ENCODE peak calls at places on chromosome 9, in five cellular contexts. One of them, this sample, is unnamed. For H3K4me1, the result is how much of the 10 kb centered on the place peaks cover.

GRCh38 chr9:129176786-129177442 is 1.1 kb downstream of the IER5L start:
- DNase-seq in A549: peak
- DNase-seq in CD8-positive, alpha-beta T cell: no peak
- DNase-seq in A673: peak
- DNase-seq in ascending aorta: no peak
- DNase-seq in this sample: no peak

GRCh38 chr9:108551030-108551964 is 304.5 kb downstream of the ACTL7B start:
- DNase-seq in A549: peak
- DNase-seq in CD8-positive, alpha-beta T cell: no peak
- DNase-seq in A673: peak
- DNase-seq in ascending aorta: no peak
- DNase-seq in this sample: no peak

GRCh38 chr9:21607576-21607975 is 125.5 kb upstream of the IFNE start:
- DNase-seq in A549: no peak
- DNase-seq in CD8-positive, alpha-beta T cell: no peak
- DNase-seq in A673: no peak
- DNase-seq in ascending aorta: no peak
- DNase-seq in this sample: no peak

GRCh38 chr9:131282688-131283422 is 6.5 kb upstream of the FAM78A start:
- DNase-seq in A549: no peak
- DNase-seq in CD8-positive, alpha-beta T cell: no peak
- DNase-seq in A673: no peak
- DNase-seq in ascending aorta: no peak
- DNase-seq in this sample: peak

GRCh38 chr9:6106576-6107339 is 91.3 kb upstream of the RANBP6 start:
- DNase-seq in A549: peak
- DNase-seq in CD8-positive, alpha-beta T cell: no peak
- DNase-seq in A673: peak
- DNase-seq in ascending aorta: no peak
- DNase-seq in this sample: no peak

GRCh38 chr9:98569491-98569890 is 139.2 kb downstream of the GABBR2 start:
- DNase-seq in A549: no peak
- DNase-seq in CD8-positive, alpha-beta T cell: no peak
- DNase-seq in A673: no peak
- DNase-seq in ascending aorta: no peak
- DNase-seq in this sample: no peak

GRCh38 chr9:131193051-131193450 is 67.7 kb downstream of the NUP214 start:
- DNase-seq in A549: no peak
- DNase-seq in CD8-positive, alpha-beta T cell: no peak
- DNase-seq in A673: no peak
- DNase-seq in ascending aorta: no peak
- DNase-seq in this sample: no peak

GRCh38 chr9:124852829-124853531 is at the start of gene WDR38:
- DNase-seq in A549: peak
- DNase-seq in CD8-positive, alpha-beta T cell: peak
- DNase-seq in A673: peak
- DNase-seq in ascending aorta: peak
- DNase-seq in this sample: peak

GRCh38 chr9:17669206-17669605 is 90.3 kb downstream of the SH3GL2 start:
- DNase-seq in A549: no peak
- DNase-seq in CD8-positive, alpha-beta T cell: no peak
- DNase-seq in A673: no peak
- DNase-seq in ascending aorta: no peak
- DNase-seq in this sample: no peak

GRCh38 chr9:121360975-121361374 is 9.1 kb downstream of the STOM start:
- DNase-seq in A549: no peak
- DNase-seq in CD8-positive, alpha-beta T cell: no peak
- DNase-seq in A673: peak
- DNase-seq in ascending aorta: no peak
- DNase-seq in this sample: no peak

GRCh38 chr9:108048406-108049025 is 558.9 kb upstream of the KLF4 start:
- DNase-seq in A549: no peak
- DNase-seq in CD8-positive, alpha-beta T cell: no peak
- DNase-seq in A673: no peak
- DNase-seq in ascending aorta: no peak
- DNase-seq in this sample: no peak

GRCh38 chr9:27943544-27943943 is 370.3 kb upstream of the C9orf72 start:
- DNase-seq in A549: no peak
- DNase-seq in CD8-positive, alpha-beta T cell: no peak
- DNase-seq in A673: no peak
- DNase-seq in ascending aorta: no peak
- DNase-seq in this sample: no peak

GRCh38 chr9:85702191-85702590 is 39.6 kb downstream of the AGTPBP1 start:
- DNase-seq in A549: no peak
- DNase-seq in CD8-positive, alpha-beta T cell: no peak
- DNase-seq in A673: no peak
- DNase-seq in ascending aorta: no peak
- DNase-seq in this sample: no peak

GRCh38 chr9:92455217-92455616 is 27.1 kb downstream of the ASPN start:
- DNase-seq in A549: peak
- DNase-seq in CD8-positive, alpha-beta T cell: no peak
- DNase-seq in A673: peak
- DNase-seq in ascending aorta: no peak
- DNase-seq in this sample: no peak

GRCh38 chr9:84170521-84171141 is 169.9 kb downstream of the SLC28A3 start:
- DNase-seq in A549: peak
- DNase-seq in CD8-positive, alpha-beta T cell: no peak
- DNase-seq in A673: no peak
- DNase-seq in ascending aorta: peak
- DNase-seq in this sample: peak

GRCh38 chr9:109252291-109252690 is 68.6 kb downstream of the EPB41L4B start:
- DNase-seq in A549: no peak
- DNase-seq in CD8-positive, alpha-beta T cell: no peak
- DNase-seq in A673: no peak
- DNase-seq in ascending aorta: no peak
- DNase-seq in this sample: no peak

GRCh38 chr9:129317179-129318011 is 139.3 kb upstream of the IER5L start:
- DNase-seq in A549: peak
- DNase-seq in CD8-positive, alpha-beta T cell: no peak
- DNase-seq in A673: peak
- DNase-seq in ascending aorta: no peak
- DNase-seq in this sample: peak

GRCh38 chr9:121930970-121931369 is 162.1 kb downstream of the TTLL11 start:
- DNase-seq in A549: no peak
- DNase-seq in CD8-positive, alpha-beta T cell: no peak
- DNase-seq in A673: no peak
- DNase-seq in ascending aorta: no peak
- DNase-seq in this sample: no peak

GRCh38 chr9:113590389-113590788 is 126.9 kb downstream of the RGS3 start:
- DNase-seq in A549: no peak
- DNase-seq in CD8-positive, alpha-beta T cell: no peak
- DNase-seq in A673: no peak
- DNase-seq in ascending aorta: no peak
- DNase-seq in this sample: no peak

GRCh38 chr9:129289131-129289731 is 111.2 kb upstream of the IER5L start:
- DNase-seq in A549: no peak
- DNase-seq in CD8-positive, alpha-beta T cell: no peak
- DNase-seq in A673: no peak
- DNase-seq in ascending aorta: peak
- DNase-seq in this sample: no peak

GRCh38 chr9:30913331-30913730 is 1471.1 kb upstream of the ACO1 start:
- DNase-seq in A549: no peak
- DNase-seq in CD8-positive, alpha-beta T cell: no peak
- DNase-seq in A673: peak
- DNase-seq in ascending aorta: no peak
- DNase-seq in this sample: no peak

GRCh38 chr9:5089737-5090136 is 95.7 kb downstream of the INSL6 start:
- DNase-seq in A549: no peak
- DNase-seq in CD8-positive, alpha-beta T cell: no peak
- DNase-seq in A673: no peak
- DNase-seq in ascending aorta: no peak
- DNase-seq in this sample: no peak

GRCh38 chr9:113673726-113674125 is 202.4 kb upstream of the ZNF618 start:
- DNase-seq in A549: no peak
- DNase-seq in CD8-positive, alpha-beta T cell: no peak
- DNase-seq in A673: no peak
- DNase-seq in ascending aorta: no peak
- DNase-seq in this sample: no peak

GRCh38 chr9:89802809-89803355 is 198.1 kb downstream of the GADD45G start:
- DNase-seq in A549: no peak
- DNase-seq in CD8-positive, alpha-beta T cell: no peak
- DNase-seq in A673: no peak
- DNase-seq in ascending aorta: no peak
- DNase-seq in this sample: no peak

GRCh38 chr9:135960328-135961276 is 571 bp downstream of the UBAC1 start:
- DNase-seq in A549: no peak
- DNase-seq in CD8-positive, alpha-beta T cell: no peak
- DNase-seq in A673: no peak
- DNase-seq in ascending aorta: no peak
- DNase-seq in this sample: no peak

GRCh38 chr9:135961811-135962695 is 880 bp upstream of the UBAC1 start:
- DNase-seq in A549: no peak
- DNase-seq in CD8-positive, alpha-beta T cell: no peak
- DNase-seq in A673: no peak
- DNase-seq in ascending aorta: no peak
- DNase-seq in this sample: no peak

GRCh38 chr9:135962696-135963307 is 1.6 kb upstream of the UBAC1 start:
- DNase-seq in A549: no peak
- DNase-seq in CD8-positive, alpha-beta T cell: no peak
- DNase-seq in A673: no peak
- DNase-seq in ascending aorta: no peak
- DNase-seq in this sample: no peak

GRCh38 chr9:135959814-135960213 is 1.4 kb downstream of the UBAC1 start:
- DNase-seq in A549: no peak
- DNase-seq in CD8-positive, alpha-beta T cell: no peak
- DNase-seq in A673: no peak
- DNase-seq in ascending aorta: no peak
- DNase-seq in this sample: no peak

DNA sequence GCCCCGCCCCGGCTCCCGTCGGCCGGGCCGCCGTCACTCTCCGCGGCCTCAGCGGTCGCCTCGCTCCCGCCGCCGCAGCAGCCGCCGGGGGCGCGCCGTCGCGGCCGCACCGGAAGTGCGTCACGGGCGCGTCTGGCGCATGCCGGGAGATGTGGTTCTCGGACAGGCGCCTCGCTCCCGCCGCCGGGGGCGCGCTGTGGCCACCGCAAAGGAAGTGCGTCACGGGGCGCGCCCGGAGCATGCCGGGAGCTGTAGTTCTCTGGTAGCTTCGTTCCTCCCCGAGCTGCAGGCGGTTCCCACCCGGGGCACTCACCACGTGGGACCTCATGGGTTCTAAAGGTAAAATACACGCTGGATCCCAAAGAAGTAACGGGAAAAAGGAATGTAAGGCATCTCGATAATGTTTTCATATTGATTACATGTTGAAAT is at the start of gene UBAC1:
- DNase-seq in A549: peak
- DNase-seq in CD8-positive, alpha-beta T cell: peak
- DNase-seq in A673: peak
- DNase-seq in ascending aorta: peak
- DNase-seq in this sample: peak
- TF ChIP-seq CTCF in A549: peak
- TF ChIP-seq CTCF in CD8-positive, alpha-beta T cell: peak
- TF ChIP-seq CTCF in A673: peak
- TF ChIP-seq CTCF in ascending aorta: no peak
- TF ChIP-seq CTCF in this sample: peak

DNA sequence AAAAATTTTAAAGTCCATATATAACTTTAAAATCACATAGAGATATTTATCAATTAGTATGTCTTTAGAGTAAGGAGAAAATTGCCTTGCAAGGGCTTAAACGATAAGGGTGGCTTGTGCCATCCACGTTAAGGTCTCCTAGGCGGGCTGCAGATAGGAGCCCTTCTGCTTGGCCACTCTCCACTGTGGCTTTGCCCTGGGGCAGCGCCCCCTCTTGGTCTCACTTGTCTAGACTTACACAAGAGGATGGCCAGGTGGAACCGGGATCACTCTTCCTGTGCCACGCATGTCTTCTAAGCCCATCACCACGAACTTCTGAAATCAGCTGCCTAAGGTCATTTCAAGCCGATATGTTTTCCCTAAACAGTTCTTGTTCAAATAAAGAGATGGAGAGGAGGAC is 2.9 kb downstream of the FPGS start:
- DNase-seq in A549: peak
- DNase-seq in CD8-positive, alpha-beta T cell: no peak
- DNase-seq in A673: peak
- DNase-seq in ascending aorta: no peak
- DNase-seq in this sample: peak
- H3K4me1 ChIP-seq in A549: under half
- H3K4me1 ChIP-seq in CD8-positive, alpha-beta T cell: under half
- H3K4me1 ChIP-seq in A673: under half
- H3K4me1 ChIP-seq in ascending aorta: under half
- H3K4me1 ChIP-seq in this sample: under half

DNA sequence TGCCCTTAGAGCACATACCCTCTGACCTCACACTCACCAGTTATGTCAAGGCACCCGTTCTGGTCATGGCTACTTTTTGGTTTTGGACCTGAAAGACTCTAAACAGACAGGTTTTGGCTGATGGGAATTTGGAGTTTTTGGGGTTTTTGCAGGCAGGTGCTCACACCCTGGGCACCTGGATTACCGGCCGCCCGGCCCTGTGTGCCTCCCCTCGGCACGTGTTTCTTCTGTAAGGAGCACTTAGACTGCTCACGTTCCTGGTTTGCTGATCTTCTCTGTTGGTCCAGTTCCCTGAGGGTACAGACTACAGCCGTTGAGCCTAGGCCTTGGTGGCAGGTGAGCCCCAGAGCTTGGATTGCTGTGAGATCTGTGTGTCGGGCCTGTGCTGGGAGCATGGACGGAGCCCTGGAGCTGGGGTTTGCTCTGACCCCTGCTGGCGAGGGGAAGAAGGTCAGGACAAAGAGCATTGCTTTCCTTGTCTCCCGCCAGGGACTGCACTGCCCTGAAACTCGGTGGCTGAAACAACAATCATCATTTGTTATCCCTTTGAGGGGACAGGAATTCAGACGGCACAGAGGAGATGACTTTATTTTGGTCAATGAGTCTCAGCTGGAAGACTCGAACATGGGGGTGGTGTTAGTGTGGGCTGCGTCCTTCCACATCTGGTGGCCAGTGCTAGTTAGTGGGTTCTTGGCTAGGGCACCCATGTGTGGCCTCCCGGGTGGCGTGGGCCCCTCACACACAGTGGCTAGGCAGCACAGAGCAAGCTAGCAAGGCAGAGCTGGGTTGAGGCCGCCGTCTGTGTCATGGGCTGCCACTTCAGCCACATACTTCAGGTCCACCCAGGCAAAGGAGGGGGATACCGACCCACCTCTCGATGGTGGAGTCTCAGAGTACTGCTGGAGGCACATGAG is 76.4 kb downstream of the EHMT1 start:
- DNase-seq in A549: peak
- DNase-seq in CD8-positive, alpha-beta T cell: no peak
- DNase-seq in A673: peak
- DNase-seq in ascending aorta: no peak
- DNase-seq in this sample: peak
- TF ChIP-seq CTCF in A549: peak
- TF ChIP-seq CTCF in CD8-positive, alpha-beta T cell: peak
- TF ChIP-seq CTCF in A673: peak
- TF ChIP-seq CTCF in ascending aorta: peak
- TF ChIP-seq CTCF in this sample: peak

DNA sequence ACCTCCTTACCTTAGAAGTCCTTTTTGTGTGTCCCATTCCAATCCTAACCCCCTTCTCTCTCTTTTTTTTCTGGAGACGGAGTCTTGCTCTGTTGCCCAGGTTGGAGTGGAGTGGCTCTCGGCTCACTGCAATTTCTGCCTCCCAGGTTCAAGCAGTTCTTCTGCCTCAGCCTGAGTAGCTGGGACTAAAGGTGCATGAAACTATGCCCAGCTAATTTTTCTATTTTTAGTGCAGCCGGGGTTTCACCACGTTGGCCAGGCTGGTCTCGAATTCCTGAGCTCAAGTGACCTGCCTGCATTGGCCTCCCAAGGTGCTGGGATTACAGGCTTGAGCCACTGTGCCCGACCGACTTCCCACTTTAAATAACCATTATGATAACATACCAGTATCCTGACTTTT is 17.5 kb downstream of the TMEM38B start:
- DNase-seq in A549: no peak
- DNase-seq in CD8-positive, alpha-beta T cell: no peak
- DNase-seq in A673: no peak
- DNase-seq in ascending aorta: no peak
- DNase-seq in this sample: no peak
- H3K4me1 ChIP-seq in A549: under half
- H3K4me1 ChIP-seq in CD8-positive, alpha-beta T cell: under half
- H3K4me1 ChIP-seq in A673: under half
- H3K4me1 ChIP-seq in ascending aorta: under half
- H3K4me1 ChIP-seq in this sample: under half